ENCODE peak calls at places on chromosome 17, in ten cellular contexts. D, U, K, S, A, I, Z, V, T and M are unnamed samples.

GRCh38 chr17:44828919-44829557 is 1.0 kb downstream of the GJC1 start:
- DNase-seq in Z (peak), S (peak), U (no peak), A (no peak), I (peak), V (no peak), K (no peak), D (no peak), T (no peak), M (no peak)

GRCh38 chr17:77332981-77333685 is 192.4 kb downstream of the SEC14L1 start:
- DNase-seq in A (no peak), D (peak), U (peak), T (peak), S (no peak), Z (no peak), K (no peak), V (no peak), I (peak), M (no peak)

GRCh38 chr17:50919321-50920040 is 53.3 kb upstream of the TOB1 start:
- DNase-seq in D (peak), A (peak), U (peak), S (peak), V (peak), T (peak), I (peak), Z (peak), K (peak), M (peak)

GRCh38 chr17:73770115-73770848 is 126.0 kb upstream of the SDK2 start:
- DNase-seq in D (no peak), Z (no peak), I (no peak), A (no peak), V (no peak), U (peak), K (no peak), S (no peak), T (peak), M (peak)

GRCh38 chr17:12256380-12256995 is 235.8 kb downstream of the MAP2K4 start:
- DNase-seq in Z (no peak), V (peak), D (no peak), S (peak), A (no peak), I (peak), T (peak), K (peak), U (peak), M (peak)

GRCh38 chr17:28747046-28747691 is 3.4 kb downstream of the TRAF4 start:
- DNase-seq in D (no peak), V (no peak), K (no peak), A (no peak), I (no peak), T (no peak), S (no peak), Z (no peak), U (no peak), M (no peak)

GRCh38 chr17:65294184-65294719 is 157.1 kb downstream of the RGS9 start:
- DNase-seq in V (peak), A (peak), I (peak), D (peak), U (peak), T (peak), Z (peak), S (peak), K (peak), M (peak)

GRCh38 chr17:81398170-81398854 is 3.1 kb downstream of the BAHCC1 start:
- DNase-seq in V (peak), Z (no peak), D (no peak), I (no peak), A (no peak), U (no peak), K (no peak), S (no peak), T (peak), M (no peak)

GRCh38 chr17:39702901-39703893 is 3.3 kb downstream of the ERBB2 start:
- DNase-seq in Z (no peak), V (peak), A (no peak), T (no peak), K (no peak), S (no peak), D (no peak), U (no peak), I (peak), M (no peak)

GRCh38 chr17:48892940-48893645 is 506 bp downstream of the ATP5MC1 start:
- DNase-seq in I (peak), T (no peak), K (no peak), Z (no peak), U (no peak), S (no peak), A (no peak), V (no peak), D (no peak), M (no peak)